ENCODE peak calls at places on chromosome 3, in eight cellular contexts. E, F, A, G, X, D, U and M are unnamed samples.

GRCh38 chr3:118977671-118978392 is 56.8 kb downstream of the IGSF11 start:
- DNase-seq in D (no peak), A (no peak), F (no peak), E (no peak), G (no peak), X (no peak), U (no peak), M (no peak)

GRCh38 chr3:186053954-186054353 is 54.9 kb downstream of the ETV5 start:
- DNase-seq in D (peak), X (no peak), E (no peak), G (no peak), F (no peak), U (peak), A (no peak), M (no peak)

GRCh38 chr3:150000631-150001030 is 29.9 kb upstream of the PFN2 start:
- DNase-seq in G (no peak), F (no peak), E (no peak), U (no peak), A (no peak), X (no peak), D (peak), M (no peak)

GRCh38 chr3:458124-458523 is 261.6 kb downstream of the CHL1 start:
- DNase-seq in G (no peak), U (no peak), D (no peak), X (no peak), E (no peak), A (no peak), F (no peak), M (no peak)

GRCh38 chr3:196711838-196712513 is at the start of the genes CEP19 and PIGX:
- DNase-seq in E (peak), F (peak), X (peak), G (no peak), A (peak), D (peak), U (peak), M (peak)

GRCh38 chr3:120364821-120365220 is 15.7 kb upstream of the LRRC58 start:
- DNase-seq in X (no peak), F (peak), E (no peak), D (peak), A (no peak), U (no peak), G (no peak), M (no peak)

GRCh38 chr3:136903899-136904298 is 41.9 kb downstream of the NCK1 start:
- DNase-seq in D (no peak), A (no peak), F (no peak), X (no peak), G (no peak), U (no peak), E (no peak), M (no peak)

GRCh38 chr3:159627229-159627628 is 361.4 kb upstream of the IL12A start:
- DNase-seq in D (no peak), X (no peak), A (peak), E (no peak), G (no peak), U (no peak), F (no peak), M (no peak)

GRCh38 chr3:64223809-64224570 is 1.3 kb downstream of the PRICKLE2 start:
- DNase-seq in F (no peak), U (peak), E (no peak), A (peak), D (peak), X (no peak), G (no peak), M (no peak)

GRCh38 chr3:126895178-126896066 is 87.5 kb upstream of the PLXNA1 start:
- DNase-seq in F (no peak), E (no peak), D (peak), X (no peak), G (no peak), A (no peak), U (no peak), M (peak)

GRCh38 chr3:67083277-67083676 is 85.2 kb downstream of the KBTBD8 start:
- DNase-seq in F (peak), U (no peak), X (peak), D (peak), G (no peak), E (peak), A (peak), M (peak)

GRCh38 chr3:48738144-48738536 is 21.1 kb upstream of the IP6K2 start:
- DNase-seq in U (no peak), G (no peak), D (no peak), F (no peak), X (no peak), A (no peak), E (no peak), M (no peak)

GRCh38 chr3:119323401-119324107 is 29.4 kb downstream of the ARHGAP31 start:
- DNase-seq in U (no peak), X (peak), D (no peak), A (no peak), F (peak), G (no peak), E (peak), M (no peak)

GRCh38 chr3:29171583-29171990 is 109.3 kb upstream of the RBMS3 start:
- DNase-seq in G (no peak), D (no peak), F (no peak), E (peak), U (no peak), A (peak), X (no peak), M (peak)

GRCh38 chr3:53159415-53160135 is 1.4 kb upstream of the PRKCD start:
- DNase-seq in G (no peak), E (no peak), D (no peak), U (no peak), F (no peak), X (no peak), A (peak), M (no peak)

GRCh38 chr3:37693791-37694194 is 167.9 kb upstream of the CTDSPL start:
- DNase-seq in F (no peak), A (no peak), G (no peak), D (no peak), U (no peak), X (no peak), E (no peak), M (no peak)

GRCh38 chr3:192745150-192745549 is 17.8 kb upstream of the FGF12 start:
- DNase-seq in X (no peak), U (no peak), E (no peak), G (no peak), D (no peak), F (no peak), A (no peak), M (no peak)

GRCh38 chr3:58642846-58643245 is 23.7 kb downstream of the FAM3D start:
- DNase-seq in X (no peak), D (no peak), E (no peak), U (no peak), G (no peak), F (no peak), A (no peak), M (no peak)

GRCh38 chr3:134426660-134427181 is 52.5 kb upstream of the AMOTL2 start:
- DNase-seq in A (no peak), E (no peak), D (peak), G (no peak), F (no peak), X (no peak), U (no peak), M (no peak)

GRCh38 chr3:2180661-2181060 is 82.0 kb downstream of the CNTN4 start:
- DNase-seq in X (no peak), D (no peak), U (no peak), A (no peak), G (no peak), E (no peak), F (no peak), M (no peak)

GRCh38 chr3:159761377-159761776 is 227.3 kb upstream of the IL12A start:
- DNase-seq in G (no peak), X (no peak), A (peak), D (peak), U (peak), F (no peak), E (no peak), M (no peak)

GRCh38 chr3:187997490-187997889 is 156.5 kb upstream of the LPP start:
- DNase-seq in U (no peak), D (peak), E (no peak), A (no peak), X (no peak), G (no peak), F (no peak), M (no peak)

GRCh38 chr3:100072328-100073048 is 41.8 kb downstream of the FILIP1L start:
- DNase-seq in A (no peak), X (no peak), U (no peak), F (no peak), G (no peak), D (no peak), E (peak), M (peak)

GRCh38 chr3:168168743-168169142 is 73.0 kb upstream of the GOLIM4 start:
- DNase-seq in G (no peak), A (no peak), E (no peak), U (no peak), D (no peak), X (no peak), F (no peak), M (no peak)

GRCh38 chr3:183220828-183221227 is 32.2 kb upstream of the B3GNT5 start:
- DNase-seq in U (no peak), E (no peak), F (no peak), D (no peak), X (no peak), A (no peak), G (no peak), M (no peak)

GRCh38 chr3:149277338-149277813 is 55.7 kb upstream of the CP start:
- DNase-seq in D (peak), X (no peak), F (peak), G (no peak), E (no peak), U (no peak), A (peak), M (peak)

GRCh38 chr3:11197471-11197870 is 43.2 kb downstream of the HRH1 start:
- DNase-seq in U (no peak), G (no peak), F (no peak), D (peak), A (no peak), X (no peak), E (no peak), M (no peak)

GRCh38 chr3:74605437-74605836 is 9.0 kb downstream of the CNTN3 start:
- DNase-seq in E (no peak), A (no peak), F (no peak), U (no peak), G (no peak), D (no peak), X (no peak), M (no peak)

GRCh38 chr3:52537165-52537635 is 795 bp downstream of the UQCC5 start:
- DNase-seq in A (no peak), E (no peak), D (no peak), F (no peak), G (no peak), X (no peak), U (no peak), M (no peak)

GRCh38 chr3:48845170-48845569 is 2.5 kb downstream of the PRKAR2A start:
- DNase-seq in E (no peak), X (no peak), U (no peak), F (no peak), G (no peak), D (peak), A (no peak), M (no peak)

GRCh38 chr3:192802957-192803899 is 75.9 kb upstream of the FGF12 start:
- DNase-seq in X (no peak), U (peak), G (no peak), F (no peak), E (no peak), A (peak), D (peak), M (no peak)

GRCh38 chr3:11619946-11620652 is 23.6 kb downstream of the VGLL4 start:
- DNase-seq in G (no peak), U (no peak), A (no peak), X (no peak), D (no peak), F (no peak), E (no peak), M (no peak)